ENCODE peak calls at places on chromosome 10, in five cellular contexts. B is A549, L is choroid plexus epithelial cell, Y is BJ, Z is cardiac fibroblast. I is an unnamed sample.

GRCh38 chr10:121886997-121887622 is 40.7 kb downstream of the ATE1 start:
- DNase-seq in Y (no peak), B (peak; percentile 78), L (peak; percentile 89), Z (peak; percentile 80), I (peak; percentile 48)

GRCh38 chr10:85642421-85643170 is 724.0 kb downstream of the GRID1 start:
- DNase-seq in B (peak; percentile 74), Z (peak; percentile 1), Y (peak; percentile 63), L (peak; percentile 43), I (peak; percentile 40)

GRCh38 chr10:58268454-58268945 is 462 bp upstream of the CISD1 start:
- DNase-seq in Y (no peak), B (peak; percentile 59), Z (no peak), L (no peak), I (no peak)

GRCh38 chr10:20089884-20090283 is 273.7 kb downstream of the PLXDC2 start:
- DNase-seq in B (no peak), L (no peak), Y (no peak), Z (no peak), I (no peak)

GRCh38 chr10:28594401-28594800 is 61.5 kb downstream of the WAC start:
- DNase-seq in L (no peak), B (no peak), Y (no peak), Z (no peak), I (no peak)

GRCh38 chr10:117134084-117135025 is 3.7 kb downstream of the VAX1 start:
- DNase-seq in Y (no peak), B (no peak), Z (no peak), L (no peak), I (no peak)

GRCh38 chr10:13987472-13987871 is 343.3 kb downstream of the FRMD4A start:
- DNase-seq in Z (peak; percentile 57), B (no peak), L (peak; percentile 78), Y (no peak), I (peak; percentile 88)

GRCh38 chr10:33819206-33819605 is 484.7 kb upstream of the NRP1 start:
- DNase-seq in L (no peak), Y (peak; percentile 47), B (no peak), Z (no peak), I (peak; percentile 11)

GRCh38 chr10:3091346-3091787 is 24.0 kb downstream of the PFKP start:
- DNase-seq in B (no peak), Y (no peak), Z (peak; percentile 90), L (peak; percentile 98), I (peak; percentile 80)

GRCh38 chr10:50932113-50932512 is 46.7 kb upstream of the A1CF start:
- DNase-seq in B (no peak), Y (no peak), Z (no peak), L (no peak), I (no peak)

GRCh38 chr10:93813507-93814465 is 56.0 kb downstream of the LGI1 start:
- DNase-seq in Z (peak; percentile 55), B (peak; percentile 44), L (peak; percentile 41), Y (no peak), I (no peak)

GRCh38 chr10:122033224-122033926 is 44.4 kb downstream of the TACC2 start:
- DNase-seq in Z (no peak), Y (no peak), L (no peak), B (no peak), I (no peak)

GRCh38 chr10:71492871-71493270 is 96.2 kb downstream of the CDH23 start:
- DNase-seq in Y (no peak), B (no peak), Z (no peak), L (no peak), I (no peak)

GRCh38 chr10:16594106-16594505 is 72.4 kb upstream of the C1QL3 start:
- DNase-seq in Y (no peak), Z (no peak), L (no peak), B (no peak), I (no peak)

GRCh38 chr10:58143944-58144343 is 123.8 kb downstream of the IPMK start:
- DNase-seq in Y (no peak), Z (no peak), L (no peak), B (no peak), I (no peak)

GRCh38 chr10:17290226-17290625 is 62.2 kb downstream of the VIM start:
- DNase-seq in Y (no peak), B (no peak), L (peak; percentile 47), Z (peak; percentile 10), I (no peak)

GRCh38 chr10:49187950-49188761 is at the start of gene TMEM273:
- DNase-seq in B (no peak), Z (no peak), Y (no peak), L (no peak), I (peak; percentile 59)

GRCh38 chr10:10359263-10359662 is 658.4 kb upstream of the CELF2 start:
- DNase-seq in Y (no peak), B (no peak), L (no peak), Z (no peak), I (no peak)

GRCh38 chr10:6092731-6093130 is 3.9 kb downstream of the RBM17 start:
- DNase-seq in Y (no peak), B (no peak), L (no peak), Z (no peak), I (no peak)

GRCh38 chr10:1589257-1589656 is 148.1 kb downstream of the ADARB2 start:
- DNase-seq in L (no peak), Z (no peak), B (no peak), Y (no peak), I (no peak)

GRCh38 chr10:114613237-114613979 is 44.7 kb downstream of the ABLIM1 start:
- DNase-seq in Y (no peak), B (no peak), Z (no peak), L (no peak), I (no peak)

GRCh38 chr10:21526184-21526951 is 886 bp upstream of the SKIDA1 start:
- DNase-seq in Y (no peak), Z (peak; percentile 92), L (peak; percentile 85), B (peak; percentile 52), I (no peak)

GRCh38 chr10:119269737-119270136 is 62.4 kb downstream of the GRK5 start:
- DNase-seq in L (no peak), Z (no peak), B (no peak), Y (no peak), I (no peak)

GRCh38 chr10:16804123-16804522 is 13.1 kb downstream of the RSU1 start:
- DNase-seq in Y (no peak), Z (no peak), B (no peak), L (no peak), I (no peak)

GRCh38 chr10:122495406-122496340 is 34.3 kb downstream of the HTRA1 start:
- DNase-seq in B (no peak), L (peak; percentile 77), Z (peak; percentile 90), Y (no peak), I (peak; percentile 64)

GRCh38 chr10:5547934-5548660 is 23.3 kb downstream of the CALML3 start:
- DNase-seq in Z (peak; percentile 29), Y (no peak), B (peak; percentile 49), L (peak; percentile 20), I (no peak)

GRCh38 chr10:102384606-102385429 is 10.7 kb upstream of the NFKB2 start:
- DNase-seq in B (no peak), Y (no peak), Z (peak; percentile 83), L (peak; percentile 55), I (no peak)

GRCh38 chr10:100858258-100858657 is 54.5 kb upstream of the SLF2 start:
- DNase-seq in Z (no peak), Y (no peak), B (no peak), L (no peak), I (no peak)

GRCh38 chr10:17088118-17088806 is 41.3 kb downstream of the CUBN start:
- DNase-seq in Y (no peak), Z (peak; percentile 47), L (peak; percentile 88), B (peak; percentile 6), I (peak; percentile 33)

GRCh38 chr10:17109475-17110207 is 20.0 kb downstream of the CUBN start:
- DNase-seq in L (peak; percentile 71), Y (no peak), Z (peak; percentile 40), B (peak; percentile 25), I (no peak)

GRCh38 chr10:67306588-67307205 is 380.9 kb downstream of the LRRTM3 start:
- DNase-seq in L (peak; percentile 31), Z (peak; percentile 16), Y (no peak), B (peak; percentile 31), I (peak; percentile 6)

GRCh38 chr10:131625041-131625440 is 275.8 kb upstream of the PPP2R2D start:
- DNase-seq in L (no peak), B (no peak), Z (no peak), Y (no peak), I (no peak)

GRCh38 chr10:68095176-68095575 is 14.1 kb upstream of the MYPN start:
- DNase-seq in B (no peak), Z (peak; percentile 33), L (peak; percentile 55), Y (peak; percentile 46), I (no peak)

GRCh38 chr10:69459101-69459805 is 8.0 kb downstream of the TSPAN15 start:
- DNase-seq in Y (no peak), Z (no peak), B (no peak), L (no peak), I (no peak)

GRCh38 chr10:118952493-118953295 is 76.8 kb upstream of the NANOS1 start:
- DNase-seq in B (no peak), Z (no peak), Y (no peak), L (no peak), I (no peak)

GRCh38 chr10:5988336-5988920 is 11.1 kb upstream of the IL15RA start:
- DNase-seq in Y (no peak), B (no peak), Z (no peak), L (no peak), I (no peak)

GRCh38 chr10:104028146-104028545 is 57.5 kb downstream of the COL17A1 start:
- DNase-seq in B (peak; percentile 58), L (peak; percentile 69), Y (no peak), Z (peak; percentile 60), I (no peak)

GRCh38 chr10:12975266-12975665 is 26.2 kb downstream of the CCDC3 start:
- DNase-seq in B (peak; percentile 16), Z (no peak), Y (no peak), L (peak; percentile 57), I (no peak)
- TF ChIP-seq CTCF in B (peak; percentile 43), Z (no peak), Y (no peak), L (peak; percentile 67), I (peak; percentile 27)

GRCh38 chr10:4359003-4359402 is 467.0 kb upstream of the AKR1E2 start:
- DNase-seq in B (no peak), L (peak; percentile 90), Y (no peak), Z (peak; percentile 77), I (peak; percentile 86)
- TF ChIP-seq CTCF in B (no peak), L (no peak), Y (no peak), Z (peak; percentile 3), I (no peak)

GRCh38 chr10:75104842-75105241 is 6.6 kb upstream of the SAMD8 start:
- DNase-seq in B (no peak), L (no peak), Z (no peak), Y (no peak), I (no peak)
- TF ChIP-seq CTCF in B (no peak), L (no peak), Z (no peak), Y (no peak), I (no peak)

DNA sequence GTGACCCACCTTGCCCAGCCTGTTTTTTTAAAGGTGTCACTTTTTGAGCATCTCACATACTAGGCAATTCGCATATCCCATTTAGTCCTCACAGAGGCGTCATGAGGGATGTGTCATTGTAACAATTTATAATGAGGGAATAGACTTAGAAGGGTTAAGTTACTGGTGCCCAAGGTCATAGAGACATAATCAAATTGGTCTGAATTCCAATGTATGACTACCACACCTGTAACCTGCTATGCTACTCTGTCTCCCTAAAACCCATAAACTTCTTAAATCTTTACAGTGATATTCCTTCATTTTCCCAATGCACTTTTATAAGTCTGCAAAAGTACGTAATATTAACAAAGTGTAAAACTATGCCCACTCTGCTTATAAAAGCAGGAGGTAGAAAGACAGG is 7.1 kb downstream of the ZMYND11 start:
- DNase-seq in Y (no peak), B (no peak), Z (no peak), L (no peak), I (no peak)
- TF ChIP-seq CTCF in Y (no peak), B (no peak), Z (no peak), L (no peak), I (no peak)